ENCODE peak calls at places on chromosomes 13 and 19, in four cellular contexts. U is NCI-H2171 treated with DMSO at 0.1 percent for 48 hours; K is mucosa of gallbladder; W is natural killer cell treated with Interleukin-12 subunit alpha and Interleukin-12 subunit beta and Interleukin-15 and Interleukin-18, amount 100 ng/mL, for 72 hours. E is an unnamed sample.

GRCh38 chr19:45908956-45909355 is 5.6 kb downstream of the NANOS2 start:
- DNase-seq in U (no peak), K (no peak), W (no peak), E (peak; percentile 26)

GRCh38 chr13:40878823-40879222 is 89.4 kb downstream of the SLC25A15 start:
- DNase-seq in U (no peak), K (no peak), W (no peak), E (no peak)

GRCh38 chr19:46288896-46289588 is 7.8 kb upstream of the HIF3A start:
- DNase-seq in U (no peak), K (no peak), W (no peak), E (peak; percentile 76)

GRCh38 chr13:113050856-113051431 is 54.6 kb upstream of the F7 start:
- DNase-seq in U (peak; percentile 26), K (no peak), W (no peak), E (peak; percentile 25)

GRCh38 chr19:15379083-15379995 is at the start of gene AKAP8:
- DNase-seq in U (peak; percentile 97), K (peak; percentile 99), W (peak; percentile 99), E (peak; percentile 100)

GRCh38 chr13:30923423-30923822 is 9.0 kb upstream of the TEX26 start:
- DNase-seq in U (no peak), K (no peak), W (no peak), E (peak; percentile 81)

GRCh38 chr19:2495130-2495641 is 19.3 kb downstream of the GADD45B start:
- DNase-seq in U (no peak), K (peak; percentile 89), W (no peak), E (no peak)

GRCh38 chr19:51158474-51159129 is 16.5 kb downstream of the SIGLEC7 start:
- DNase-seq in U (no peak), K (peak; percentile 33), W (peak; percentile 77), E (peak; percentile 69)

GRCh38 chr19:8304841-8305621 is 3.1 kb downstream of the CD320 start:
- DNase-seq in U (no peak), K (peak; percentile 9), W (no peak), E (peak; percentile 89)

GRCh38 chr19:4267901-4268815 is 10.9 kb upstream of the SHD start:
- DNase-seq in U (no peak), K (no peak), W (no peak), E (no peak)

GRCh38 chr19:7632340-7633203 is 947 bp downstream of the PCP2 start:
- DNase-seq in U (no peak), K (no peak), W (no peak), E (no peak)

GRCh38 chr13:107835339-107836018 is 379.9 kb downstream of the LIG4 start:
- DNase-seq in U (no peak), K (no peak), W (no peak), E (no peak)

GRCh38 chr19:49378501-49378900 is 9.5 kb upstream of the KASH5 start:
- DNase-seq in U (no peak), K (no peak), W (no peak), E (no peak)

GRCh38 chr13:86585826-86586225 is 786.6 kb upstream of the SLITRK6 start:
- DNase-seq in U (peak; percentile 5), K (peak; percentile 18), W (no peak), E (no peak)

GRCh38 chr13:48641404-48641803 is 12.3 kb upstream of the CYSLTR2 start:
- DNase-seq in U (no peak), K (no peak), W (no peak), E (peak; percentile 33)

GRCh38 chr13:46964789-46965527 is 68.1 kb upstream of the HTR2A start:
- DNase-seq in U (no peak), K (no peak), W (no peak), E (no peak)

GRCh38 chr13:25067054-25067453 is 28.9 kb upstream of the PABPC3 start:
- DNase-seq in U (no peak), K (no peak), W (no peak), E (peak; percentile 16)

GRCh38 chr19:1441022-1441426 is 2.8 kb downstream of the RPS15 start:
- DNase-seq in U (no peak), K (no peak), W (no peak), E (no peak)

GRCh38 chr19:54373781-54374266 is 9.1 kb upstream of the LAIR1 start:
- DNase-seq in U (no peak), K (no peak), W (peak; percentile 71), E (no peak)

GRCh38 chr19:51194527-51195315 is 30.2 kb upstream of the CD33 start:
- DNase-seq in U (no peak), K (no peak), W (no peak), E (no peak)

GRCh38 chr13:33347866-33348265 is 62.3 kb upstream of the STARD13 start:
- DNase-seq in U (no peak), K (no peak), W (no peak), E (no peak)

GRCh38 chr19:57954996-57955395 is 7.5 kb upstream of the ZNF256 start:
- DNase-seq in U (no peak), K (no peak), W (no peak), E (no peak)

GRCh38 chr13:31653730-31654129 is 85.6 kb upstream of the RXFP2 start:
- DNase-seq in U (no peak), K (no peak), W (no peak), E (no peak)

GRCh38 chr19:4456843-4457653 is 546 bp downstream of the UBXN6 start:
- DNase-seq in U (peak; percentile 91), K (no peak), W (no peak), E (peak; percentile 85)

GRCh38 chr13:41458939-41459753 is 1.8 kb downstream of the RGCC start:
- DNase-seq in U (peak; percentile 8), K (no peak), W (no peak), E (peak; percentile 62)

GRCh38 chr13:59834801-59835200 is 328.9 kb downstream of the DIAPH3 start:
- DNase-seq in U (no peak), K (no peak), W (no peak), E (no peak)

GRCh38 chr19:45473366-45474190 is 5.8 kb downstream of the FOSB start:
- DNase-seq in U (no peak), K (no peak), W (no peak), E (no peak)

GRCh38 chr13:71067164-71067815 is 799.7 kb downstream of the DACH1 start:
- DNase-seq in U (peak; percentile 34), K (no peak), W (no peak), E (peak; percentile 70)

GRCh38 chr13:29513002-29513980 is 82.2 kb downstream of the SLC7A1 start:
- DNase-seq in U (no peak), K (no peak), W (no peak), E (no peak)

GRCh38 chr13:27339299-27339698 is 68.7 kb downstream of the RASL11A start:
- DNase-seq in U (no peak), K (peak; percentile 16), W (no peak), E (peak; percentile 91)

GRCh38 chr19:29285878-29286277 is 72.9 kb upstream of the UQCRFS1 start:
- DNase-seq in U (no peak), K (no peak), W (peak; percentile 49), E (peak; percentile 48)

GRCh38 chr19:55640043-55640576 is 692 bp upstream of the ZNF580 start:
- DNase-seq in U (no peak), K (peak; percentile 73), W (no peak), E (peak; percentile 70)

GRCh38 chr13:102693781-102694180 is 1.1 kb downstream of the METTL21C start:
- DNase-seq in U (no peak), K (no peak), W (no peak), E (no peak)

GRCh38 chr19:49818691-49819331 is 722 bp downstream of the MED25 start:
- DNase-seq in U (no peak), K (no peak), W (no peak), E (peak; percentile 66)

GRCh38 chr19:19256072-19256969 is 16.8 kb downstream of the TM6SF2 start:
- DNase-seq in U (peak; percentile 46), K (no peak), W (no peak), E (no peak)

GRCh38 chr13:107941345-107942029 is 273.8 kb downstream of the LIG4 start:
- DNase-seq in U (no peak), K (no peak), W (no peak), E (no peak)

GRCh38 chr13:110911880-110912279 is 3.0 kb downstream of the ANKRD10 start:
- DNase-seq in U (no peak), K (no peak), W (no peak), E (no peak)

GRCh38 chr19:37227996-37228395 is 10.0 kb downstream of the ZNF383 start:
- DNase-seq in U (peak; percentile 12), K (no peak), W (no peak), E (peak; percentile 54)

E was measured in NCI-H82.